ENCODE peak calls at places on chromosome 5, in four cellular contexts. H is nephron progenitor cell, N is WTC11, T is BJ. C is an unnamed sample.

GRCh38 chr5:125367702-125368101 is 621.3 kb upstream of the ZNF608 start:
- DNase-seq in T (no peak), H (no peak), N (no peak), C (no peak)

GRCh38 chr5:138470322-138471285 is 5.3 kb downstream of the EGR1 start:
- DNase-seq in N (no peak), T (no peak), H (no peak), C (no peak)

GRCh38 chr5:176151286-176151685 is 86.9 kb upstream of the SIMC1 start:
- DNase-seq in H (no peak), N (no peak), T (no peak), C (no peak)

GRCh38 chr5:130731839-130732238 is 433.2 kb downstream of the HINT1 start:
- DNase-seq in H (no peak), N (no peak), T (no peak), C (no peak)

GRCh38 chr5:55714749-55715148 is 2.6 kb upstream of the SLC38A9 start:
- DNase-seq in H (no peak), T (no peak), N (no peak), C (no peak)

GRCh38 chr5:109917154-109917546 is 227.4 kb downstream of the MAN2A1 start:
- DNase-seq in T (no peak), N (no peak), H (no peak), C (no peak)

GRCh38 chr5:43215073-43215631 is 23.1 kb downstream of the NIM1K start:
- DNase-seq in H (no peak), T (no peak), N (no peak), C (peak)

GRCh38 chr5:37735649-37736347 is 104.0 kb downstream of the GDNF start:
- DNase-seq in T (no peak), N (no peak), H (peak), C (no peak)

GRCh38 chr5:133321833-133322420 is 270.1 kb downstream of the HSPA4 start:
- DNase-seq in N (no peak), H (no peak), T (no peak), C (no peak)

GRCh38 chr5:68441309-68441708 is 225.8 kb downstream of the PIK3R1 start:
- DNase-seq in N (no peak), T (no peak), H (no peak), C (no peak)

GRCh38 chr5:90641528-90641927 is 82.9 kb downstream of the ADGRV1 start:
- DNase-seq in N (no peak), H (no peak), T (no peak), C (no peak)

GRCh38 chr5:40429258-40430111 is 250.2 kb upstream of the PTGER4 start:
- DNase-seq in N (no peak), T (no peak), H (no peak), C (no peak)

GRCh38 chr5:912356-913091 is 19.8 kb downstream of the TRIP13 start:
- DNase-seq in N (no peak), H (no peak), T (peak), C (no peak)

GRCh38 chr5:33637011-33637410 is 196.2 kb downstream of the TARS1 start:
- DNase-seq in H (no peak), N (no peak), T (no peak), C (no peak)

GRCh38 chr5:56328753-56329560 is 95.8 kb upstream of the ANKRD55 start:
- DNase-seq in N (no peak), H (no peak), T (no peak), C (no peak)

GRCh38 chr5:147098233-147098790 is 136.5 kb upstream of the STK32A start:
- DNase-seq in H (peak), N (peak), T (peak), C (peak)

GRCh38 chr5:87113848-87114247 is 153.8 kb upstream of the RASA1 start:
- DNase-seq in H (no peak), N (no peak), T (peak), C (no peak)

GRCh38 chr5:35860686-35861085 is 4.0 kb downstream of the IL7R start:
- DNase-seq in T (no peak), H (no peak), N (no peak), C (no peak)

GRCh38 chr5:69234457-69235268 is at the start of gene CDK7:
- DNase-seq in N (peak), T (peak), H (peak), C (peak)

GRCh38 chr5:142977363-142978051 is 207.3 kb downstream of the ARHGAP26 start:
- DNase-seq in N (no peak), T (no peak), H (no peak), C (no peak)

GRCh38 chr5:68277427-68277826 is 61.9 kb downstream of the PIK3R1 start:
- DNase-seq in T (no peak), N (no peak), H (no peak), C (no peak)

GRCh38 chr5:103475629-103476240 is 86.9 kb downstream of the NUDT12 start:
- DNase-seq in T (no peak), N (no peak), H (peak), C (no peak)

GRCh38 chr5:135436856-135437795 is 10.0 kb downstream of the DCANP1 start:
- DNase-seq in H (no peak), T (no peak), N (no peak), C (no peak)

GRCh38 chr5:53333160-53333559 is 147.3 kb upstream of the FST start:
- DNase-seq in N (no peak), H (no peak), T (peak), C (no peak)

GRCh38 chr5:105501315-105501714 is 1938.7 kb upstream of the NUDT12 start:
- DNase-seq in H (no peak), T (no peak), N (no peak), C (no peak)

GRCh38 chr5:105508519-105508918 is 1945.9 kb upstream of the NUDT12 start:
- DNase-seq in T (no peak), H (no peak), N (no peak), C (no peak)

GRCh38 chr5:105503950-105504349 is 1941.4 kb upstream of the NUDT12 start:
- DNase-seq in N (no peak), T (no peak), H (no peak), C (no peak)

DNA sequence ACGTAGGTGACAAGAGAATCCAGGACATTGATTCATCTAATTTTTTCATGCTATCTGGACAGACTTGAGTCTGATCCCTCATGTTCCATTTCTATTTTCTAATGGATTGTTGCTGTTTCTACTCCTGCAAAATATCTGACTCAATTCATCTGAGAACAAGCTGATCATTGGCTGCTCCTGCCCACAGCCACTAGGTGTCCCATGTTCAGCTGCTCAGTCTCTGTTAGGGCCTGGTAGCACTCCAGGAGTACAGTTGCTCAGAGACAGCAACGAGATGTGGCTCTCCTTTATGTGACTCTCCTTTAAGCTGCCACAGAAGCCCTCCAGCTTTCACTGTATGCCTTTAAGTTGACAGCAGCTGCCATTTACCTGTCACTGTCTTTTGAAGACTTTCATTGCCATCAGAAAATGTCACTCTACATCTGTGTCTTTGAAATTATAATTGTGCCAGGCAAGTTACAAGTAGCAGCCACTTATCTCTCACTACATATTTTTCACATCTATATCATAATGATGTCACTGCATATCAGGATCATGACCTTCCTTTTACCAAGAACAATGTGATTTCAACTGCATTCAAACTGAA is 1944.2 kb upstream of the NUDT12 start:
- DNase-seq in T (no peak), H (peak), N (peak), C (peak)
- TF ChIP-seq CTCF in T (no peak), H (peak), N (peak), C (peak)

GRCh38 chr5:128081111-128081865 is 2.3 kb upstream of the SLC12A2 start:
- DNase-seq in H (no peak), N (no peak), T (no peak), C (no peak)
- TF ChIP-seq CTCF in H (no peak), N (no peak), T (peak), C (peak)

GRCh38 chr5:64323591-64323990 is 157.9 kb downstream of the RNF180 start:
- DNase-seq in N (no peak), H (no peak), T (no peak), C (no peak)

GRCh38 chr5:64315778-64316177 is 150.1 kb downstream of the RNF180 start:
- DNase-seq in H (no peak), T (no peak), N (no peak), C (no peak)

GRCh38 chr5:64312496-64312895 is 146.9 kb downstream of the RNF180 start:
- DNase-seq in T (no peak), H (no peak), N (no peak), C (no peak)

GRCh38 chr5:64318175-64318574 is 152.5 kb downstream of the RNF180 start:
- DNase-seq in H (no peak), T (no peak), N (no peak), C (no peak)
- TF ChIP-seq CTCF in H (no peak), T (no peak), N (no peak), C (no peak)

GRCh38 chr5:169289520-169289919 is 11.4 kb downstream of the SLIT3 start:
- DNase-seq in H (no peak), N (no peak), T (no peak), C (no peak)
- TF ChIP-seq CTCF in H (no peak), N (no peak), T (peak), C (no peak)

GRCh38 chr5:72076901-72077300 is 30.4 kb upstream of the MAP1B start:
- DNase-seq in T (no peak), N (no peak), H (no peak), C (no peak)

GRCh38 chr5:72082048-72082447 is 25.2 kb upstream of the MAP1B start:
- DNase-seq in N (no peak), H (no peak), T (no peak), C (no peak)

GRCh38 chr5:72077390-72077789 is 29.9 kb upstream of the MAP1B start:
- DNase-seq in H (no peak), T (no peak), N (no peak), C (no peak)

GRCh38 chr5:72074238-72074637 is 33.0 kb upstream of the MAP1B start:
- DNase-seq in T (no peak), N (no peak), H (no peak), C (peak)

GRCh38 chr5:72079288-72079687 is 28.0 kb upstream of the MAP1B start:
- DNase-seq in H (peak), T (no peak), N (peak), C (peak)
- TF ChIP-seq CTCF in H (no peak), T (peak), N (no peak), C (no peak)

DNA sequence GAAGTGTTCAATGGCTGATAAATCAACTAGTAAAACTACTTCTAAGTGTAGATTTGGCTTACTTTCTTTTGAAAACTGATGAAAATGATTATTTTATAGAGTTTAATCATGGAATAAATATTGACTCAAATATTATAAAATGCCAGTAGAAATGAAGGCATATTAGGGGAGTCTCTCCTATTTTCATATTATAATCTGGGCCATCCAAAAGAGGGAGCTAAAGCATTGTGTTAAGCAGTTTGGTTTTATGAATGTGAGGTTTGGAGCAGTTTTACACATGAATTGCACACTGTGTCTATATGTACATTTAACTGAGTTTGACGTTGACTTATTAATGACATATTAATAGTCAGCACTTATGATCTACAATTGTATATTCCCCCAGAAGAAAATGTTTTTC is 17.4 kb downstream of the CDH9 start:
- DNase-seq in H (no peak), N (no peak), T (no peak), C (no peak)
- TF ChIP-seq CTCF in H (no peak), N (no peak), T (no peak), C (no peak)